ENCODE peak calls at places on chromosome 20, in eight cellular contexts. N is fibroblast of the aortic adventitia; J is H7; F is GM04503; C is GDM1; P is astrocyte of the hippocampus; G is dermis blood vessel endothelial cell; D is activated CD4-positive, alpha-beta T cell treated with anti-CD3 and anti-CD28 coated beads for 24 hours. X is an unnamed sample.

GRCh38 chr20:7775072-7775471 is 165.2 kb downstream of the HAO1 start:
- DNase-seq in N (peak), J (no peak), F (peak), C (no peak), P (peak), G (no peak), D (no peak), X (no peak)

GRCh38 chr20:58907481-58908137 is 55.1 kb downstream of the GNAS start:
- DNase-seq in N (peak), J (no peak), F (peak), C (peak), P (peak), G (peak), D (no peak), X (no peak)

GRCh38 chr20:13042458-13042794 is 33.7 kb downstream of the SPTLC3 start:
- DNase-seq in N (no peak), J (no peak), F (no peak), C (no peak), P (no peak), G (no peak), D (no peak), X (no peak)

GRCh38 chr20:37986873-37987601 is 46.2 kb downstream of the TTI1 start:
- DNase-seq in N (peak), J (no peak), F (peak), C (no peak), P (peak), G (no peak), D (no peak), X (no peak)

GRCh38 chr20:43849496-43850197 is 65.0 kb upstream of the TOX2 start:
- DNase-seq in N (peak), J (peak), F (peak), C (no peak), P (peak), G (peak), D (no peak), X (no peak)

GRCh38 chr20:41425180-41425884 is 58.7 kb upstream of the EMILIN3 start:
- DNase-seq in N (no peak), J (no peak), F (peak), C (no peak), P (peak), G (no peak), D (no peak), X (no peak)

GRCh38 chr20:46056970-46057855 is 28.2 kb downstream of the SLC12A5 start:
- DNase-seq in N (peak), J (peak), F (no peak), C (no peak), P (peak), G (peak), D (no peak), X (peak)

GRCh38 chr20:8602389-8603116 is 466.3 kb upstream of the PLCB4 start:
- DNase-seq in N (peak), J (no peak), F (no peak), C (no peak), P (no peak), G (peak), D (no peak), X (no peak)

GRCh38 chr20:57263127-57263609 is 3.3 kb downstream of the BMP7 start:
- DNase-seq in N (no peak), J (peak), F (no peak), C (no peak), P (no peak), G (no peak), D (no peak), X (no peak)

GRCh38 chr20:44460795-44461141 is 14.9 kb upstream of the TTPAL start:
- DNase-seq in N (peak), J (no peak), F (no peak), C (no peak), P (peak), G (peak), D (no peak), X (no peak)

GRCh38 chr20:1741309-1742048 is 83.9 kb upstream of the SIRPG start:
- DNase-seq in N (no peak), J (no peak), F (no peak), C (peak), P (no peak), G (no peak), D (no peak), X (no peak)

GRCh38 chr20:1460275-1460674 is 6.4 kb downstream of the NSFL1C start:
- DNase-seq in N (no peak), J (no peak), F (no peak), C (no peak), P (no peak), G (no peak), D (no peak), X (no peak)

GRCh38 chr20:2596673-2597279 is 55.7 kb upstream of the NOP56 start:
- DNase-seq in N (no peak), J (no peak), F (no peak), C (no peak), P (no peak), G (peak), D (no peak), X (no peak)

GRCh38 chr20:36481380-36482043 is 59.8 kb upstream of the MYL9 start:
- DNase-seq in N (no peak), J (no peak), F (no peak), C (no peak), P (no peak), G (no peak), D (no peak), X (no peak)

GRCh38 chr20:56630506-56631317 is 1.6 kb downstream of the TFAP2C start:
- DNase-seq in N (no peak), J (peak), F (no peak), C (no peak), P (peak), G (no peak), D (no peak), X (peak)

GRCh38 chr20:43388267-43389081 is 69.2 kb upstream of the SRSF6 start:
- DNase-seq in N (peak), J (no peak), F (no peak), C (no peak), P (no peak), G (no peak), D (no peak), X (no peak)

GRCh38 chr20:32190608-32191415 is 16.7 kb downstream of the PLAGL2 start:
- DNase-seq in N (no peak), J (peak), F (no peak), C (no peak), P (no peak), G (peak), D (no peak), X (peak)

GRCh38 chr20:62133051-62133845 is 9.9 kb downstream of the PSMA7 start:
- DNase-seq in N (no peak), J (no peak), F (no peak), C (no peak), P (no peak), G (peak), D (no peak), X (no peak)

GRCh38 chr20:12156252-12156651 is 238.6 kb downstream of the BTBD3 start:
- DNase-seq in N (no peak), J (no peak), F (no peak), C (no peak), P (no peak), G (no peak), D (no peak), X (peak)

GRCh38 chr20:52481443-52481842 is 289.9 kb upstream of the ZFP64 start:
- DNase-seq in N (no peak), J (no peak), F (no peak), C (no peak), P (no peak), G (peak), D (no peak), X (no peak)

GRCh38 chr20:17140894-17141293 is 85.9 kb upstream of the PCSK2 start:
- DNase-seq in N (no peak), J (no peak), F (no peak), C (no peak), P (no peak), G (no peak), D (no peak), X (no peak)

GRCh38 chr20:44471481-44471882 is 4.2 kb upstream of the TTPAL start:
- DNase-seq in N (peak), J (no peak), F (peak), C (no peak), P (peak), G (peak), D (no peak), X (no peak)

GRCh38 chr20:36826556-36827244 is 49.2 kb upstream of the TLDC2 start:
- DNase-seq in N (no peak), J (no peak), F (no peak), C (no peak), P (no peak), G (no peak), D (no peak), X (no peak)

GRCh38 chr20:59222982-59223610 is 59.5 kb downstream of the ZNF831 start:
- DNase-seq in N (no peak), J (peak), F (no peak), C (no peak), P (peak), G (peak), D (no peak), X (no peak)

GRCh38 chr20:10239954-10240353 is 21.3 kb downstream of the SNAP25 start:
- DNase-seq in N (no peak), J (no peak), F (no peak), C (no peak), P (no peak), G (peak), D (no peak), X (no peak)

GRCh38 chr20:63891061-63892002 is 3.6 kb upstream of the DNAJC5 start:
- DNase-seq in N (no peak), J (peak), F (no peak), C (no peak), P (no peak), G (no peak), D (no peak), X (peak)

GRCh38 chr20:62558779-62559178 is 83.0 kb upstream of the GATA5 start:
- DNase-seq in N (no peak), J (no peak), F (no peak), C (no peak), P (no peak), G (no peak), D (no peak), X (no peak)

GRCh38 chr20:34983995-34984735 is 28.5 kb downstream of the MYH7B start:
- DNase-seq in N (no peak), J (peak), F (no peak), C (no peak), P (no peak), G (no peak), D (no peak), X (peak)

GRCh38 chr20:1456300-1456699 is 10.3 kb downstream of the NSFL1C start:
- DNase-seq in N (peak), J (no peak), F (peak), C (no peak), P (peak), G (no peak), D (no peak), X (no peak)

GRCh38 chr20:61185841-61186601 is 66.0 kb upstream of the CDH4 start:
- DNase-seq in N (peak), J (no peak), F (peak), C (no peak), P (peak), G (peak), D (no peak), X (no peak)

GRCh38 chr20:2671977-2672376 is 8.0 kb upstream of the IDH3B start:
- DNase-seq in N (no peak), J (peak), F (no peak), C (no peak), P (no peak), G (no peak), D (no peak), X (no peak)

X was measured in H9.